ENCODE peak calls at places on chromosomes 1 and 21, in eight cellular contexts. W is fibroblast of mammary gland, S is lower lobe of right lung, T is GM20000, C is esophagus squamous epithelium, R is left ventricle myocardium inferior, D is endothelial cell, N is heart right ventricle. G is an unnamed sample.

GRCh38 chr1:228964178-228964819 is 229.0 kb downstream of the RHOU start:
- DNase-seq in S (no peak), W (peak; percentile 69), D (no peak), N (no peak), T (no peak), C (no peak), R (peak; percentile 57), G (no peak)

GRCh38 chr1:184792450-184792969 is 37.9 kb upstream of the EDEM3 start:
- DNase-seq in N (peak; percentile 49), S (peak; percentile 49), C (no peak), R (peak; percentile 62), W (peak; percentile 100), D (no peak), T (no peak), G (no peak)

GRCh38 chr1:169941982-169942830 is 48.5 kb upstream of the SCYL3 start:
- DNase-seq in N (no peak), W (peak; percentile 45), D (no peak), T (no peak), S (no peak), C (no peak), R (no peak), G (no peak)

GRCh38 chr1:117339866-117340357 is 27.3 kb upstream of the MAN1A2 start:
- DNase-seq in W (peak; percentile 71), R (no peak), T (no peak), N (no peak), S (no peak), D (no peak), C (no peak), G (no peak)

GRCh38 chr1:203698144-203698543 is 66.8 kb upstream of the LAX1 start:
- DNase-seq in R (no peak), N (no peak), T (no peak), C (no peak), S (no peak), W (no peak), D (no peak), G (no peak)

GRCh38 chr1:211174375-211174774 is 40.4 kb upstream of the KCNH1 start:
- DNase-seq in D (no peak), N (no peak), C (no peak), S (no peak), W (peak; percentile 28), T (no peak), R (no peak), G (no peak)

GRCh38 chr1:38027201-38028104 is 14.9 kb downstream of the UTP11 start:
- DNase-seq in T (no peak), S (peak; percentile 55), N (no peak), R (no peak), D (no peak), W (no peak), C (no peak), G (no peak)

GRCh38 chr1:167864392-167864992 is 49.4 kb downstream of the ADCY10 start:
- DNase-seq in N (no peak), S (no peak), W (no peak), R (no peak), T (no peak), C (no peak), D (no peak), G (no peak)

GRCh38 chr1:923131-923990 is at the start of gene SAMD11:
- DNase-seq in R (peak; percentile 92), S (peak; percentile 83), N (peak; percentile 86), T (no peak), D (peak; percentile 65), C (no peak), W (peak; percentile 69), G (peak; percentile 91)

DNA sequence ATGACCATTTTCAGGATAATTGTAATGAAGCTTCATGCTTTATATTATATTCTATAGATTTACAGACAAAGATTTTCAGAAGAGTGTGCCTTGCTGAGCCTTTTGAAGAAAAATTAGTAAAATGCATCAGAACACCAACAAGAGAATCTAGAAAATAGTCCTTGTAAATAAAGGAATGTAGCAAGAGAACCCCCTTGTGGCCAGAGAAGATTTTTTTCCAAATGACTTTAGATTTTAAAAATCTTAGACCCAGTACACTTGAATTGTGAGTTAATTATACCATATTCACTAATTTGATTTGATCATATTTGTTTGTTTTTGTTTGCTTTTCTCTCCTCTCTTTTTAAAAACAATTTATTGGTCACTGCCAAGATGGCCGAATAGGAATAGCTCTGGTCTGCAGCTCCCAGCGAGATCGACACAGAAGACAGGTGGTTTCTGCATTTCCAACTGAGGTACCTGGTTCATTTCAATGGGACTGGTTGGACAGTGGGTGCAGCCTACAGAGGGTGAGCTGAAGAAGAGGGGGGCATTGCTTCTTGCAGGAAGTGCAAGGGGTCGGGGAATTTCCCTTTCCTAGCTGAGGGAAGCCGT is 12.8 kb upstream of the IFI44L start:
- DNase-seq in T (peak; percentile 16), C (no peak), S (no peak), N (no peak), R (no peak), W (peak; percentile 64), D (no peak), G (no peak)
- TF ChIP-seq CTCF in T (peak; percentile 1), C (peak; percentile 11), S (peak; percentile 49), N (peak; percentile 64), R (peak; percentile 60), W (peak; percentile 64), D (peak; percentile 65), G (peak; percentile 72)

GRCh38 chr1:186002426-186002825 is 268.2 kb downstream of the HMCN1 start:
- DNase-seq in T (no peak), D (no peak), C (no peak), W (no peak), S (no peak), N (no peak), R (no peak), G (no peak)

GRCh38 chr1:185996211-185996610 is 262.0 kb downstream of the HMCN1 start:
- DNase-seq in T (no peak), R (peak; percentile 18), W (peak; percentile 97), N (peak; percentile 16), D (no peak), C (no peak), S (no peak), G (no peak)

GRCh38 chr1:185998391-185998790 is 264.2 kb downstream of the HMCN1 start:
- DNase-seq in D (peak; percentile 6), W (no peak), R (no peak), T (no peak), N (no peak), S (no peak), C (no peak), G (no peak)
- TF ChIP-seq CTCF in D (no peak), W (no peak), R (no peak), T (no peak), N (no peak), S (no peak), C (no peak), G (no peak)

GRCh38 chr1:156465747-156466365 is 34.7 kb downstream of the MEF2D start:
- DNase-seq in N (no peak), R (no peak), D (peak; percentile 26), T (no peak), C (no peak), S (no peak), W (peak; percentile 65), G (no peak)
- TF ChIP-seq CTCF in N (no peak), R (no peak), D (no peak), T (no peak), C (no peak), S (no peak), W (peak; percentile 24), G (peak; percentile 34)

GRCh38 chr1:196678510-196678884 is 26.7 kb downstream of the CFH start:
- DNase-seq in N (no peak), S (no peak), D (no peak), W (peak; percentile 44), C (no peak), T (no peak), R (no peak), G (no peak)
- TF ChIP-seq CTCF in N (no peak), S (no peak), D (no peak), W (no peak), C (no peak), T (no peak), R (no peak), G (no peak)

GRCh38 chr21:35748683-35749314 is 311.5 kb downstream of the SETD4 start:
- DNase-seq in C (no peak), R (no peak), D (no peak), T (no peak), S (no peak), W (no peak), N (no peak), G (no peak)

GRCh38 chr21:35754583-35754982 is 305.7 kb downstream of the SETD4 start:
- DNase-seq in D (no peak), T (no peak), N (no peak), C (no peak), W (no peak), S (no peak), R (no peak), G (no peak)

GRCh38 chr21:35753308-35753707 is 307.0 kb downstream of the SETD4 start:
- DNase-seq in C (no peak), R (no peak), N (no peak), W (no peak), D (no peak), S (no peak), T (no peak), G (no peak)

GRCh38 chr21:35751171-35751570 is 309.2 kb downstream of the SETD4 start:
- DNase-seq in T (no peak), S (no peak), N (no peak), R (no peak), D (no peak), W (no peak), C (no peak), G (no peak)

DNA sequence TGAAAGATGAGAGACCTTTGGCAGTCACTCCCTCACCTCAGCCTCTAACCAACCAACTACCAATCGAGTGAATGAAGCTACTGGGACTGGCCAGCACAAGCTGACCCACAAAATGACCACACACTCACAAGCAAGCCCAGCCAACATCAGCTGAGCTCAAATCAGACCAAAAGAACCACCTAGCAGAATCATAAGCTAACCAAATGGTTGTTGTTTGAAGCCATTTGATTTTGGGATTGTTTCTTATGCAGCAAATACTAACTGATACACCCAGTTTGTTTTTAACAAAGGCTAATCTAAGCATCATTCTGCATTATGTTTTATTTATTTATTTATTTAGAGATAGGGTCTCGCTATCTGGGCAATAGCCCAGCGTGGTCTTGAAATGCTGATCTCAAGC is 310.4 kb downstream of the SETD4 start:
- DNase-seq in T (no peak), W (no peak), D (no peak), N (no peak), R (no peak), C (no peak), S (no peak), G (no peak)
- TF ChIP-seq CTCF in T (no peak), W (no peak), D (no peak), N (no peak), R (no peak), C (no peak), S (no peak), G (no peak)

G was measured in osteocyte.